ENCODE peak calls at places on chromosome 12, in four cellular contexts. D, V, A and Q are unnamed samples.

GRCh38 chr12:5535531-5535930 is 103.6 kb downstream of the NTF3 start:
- DNase-seq in D (no peak), V (no peak), A (no peak), Q (no peak)

GRCh38 chr12:68837215-68837614 is 29.2 kb downstream of the MDM2 start:
- DNase-seq in D (no peak), V (no peak), A (no peak), Q (no peak)

GRCh38 chr12:55982319-55982936 is 8.6 kb downstream of the RAB5B start:
- DNase-seq in D (no peak), V (no peak), A (no peak), Q (no peak)

GRCh38 chr12:22527999-22528398 is 16.3 kb downstream of the C2CD5 start:
- DNase-seq in D (no peak), V (no peak), A (no peak), Q (no peak)

GRCh38 chr12:49367381-49368239 is at the start of gene SPATS2:
- DNase-seq in D (no peak), V (no peak), A (no peak), Q (no peak)

GRCh38 chr12:4441355-4442330 is 4.0 kb downstream of the FGF6 start:
- DNase-seq in D (no peak), V (no peak), A (no peak), Q (no peak)

GRCh38 chr12:5437657-5438056 is 5.7 kb downstream of the NTF3 start:
- DNase-seq in D (no peak), V (no peak), A (no peak), Q (no peak)

GRCh38 chr12:56684745-56685369 is 3.2 kb downstream of the PTGES3 start:
- DNase-seq in D (no peak), V (no peak), A (no peak), Q (no peak)

GRCh38 chr12:109706747-109707469 is 6.7 kb upstream of the FAM222A start:
- DNase-seq in D (no peak), V (no peak), A (peak; percentile 94), Q (no peak)

GRCh38 chr12:25121916-25122315 is 73.0 kb downstream of the DNAI7 start:
- DNase-seq in D (no peak), V (no peak), A (no peak), Q (no peak)

GRCh38 chr12:68113644-68114043 is 45.9 kb downstream of the IFNG start:
- DNase-seq in D (peak; percentile 22), V (peak; percentile 18), A (no peak), Q (no peak)

GRCh38 chr12:12228402-12228801 is 38.4 kb downstream of the LRP6 start:
- DNase-seq in D (no peak), V (no peak), A (no peak), Q (no peak)

GRCh38 chr12:62158416-62159360 is 101.5 kb upstream of the USP15 start:
- DNase-seq in D (no peak), V (no peak), A (no peak), Q (no peak)

GRCh38 chr12:77925536-77926108 is 94.9 kb downstream of the NAV3 start:
- DNase-seq in D (peak; percentile 95), V (peak; percentile 9), A (peak; percentile 78), Q (peak; percentile 89)

GRCh38 chr12:132662901-132663755 is 24.0 kb downstream of the POLE start:
- DNase-seq in D (no peak), V (no peak), A (no peak), Q (no peak)

GRCh38 chr12:69338120-69338859 is 9.9 kb upstream of the LYZ start:
- DNase-seq in D (no peak), V (no peak), A (peak; percentile 77), Q (no peak)

GRCh38 chr12:105164068-105164467 is 56.5 kb downstream of the WASHC4 start:
- DNase-seq in D (no peak), V (no peak), A (no peak), Q (no peak)

GRCh38 chr12:565589-566105 is 97.6 kb downstream of the NINJ2 start:
- DNase-seq in D (no peak), V (no peak), A (no peak), Q (no peak)

GRCh38 chr12:98820005-98820404 is 174.9 kb downstream of the APAF1 start:
- DNase-seq in D (no peak), V (no peak), A (no peak), Q (no peak)

GRCh38 chr12:131530427-131530826 is 180.5 kb upstream of the SFSWAP start:
- DNase-seq in D (no peak), V (no peak), A (no peak), Q (no peak)

GRCh38 chr12:125561-125960 is 59.0 kb downstream of the IQSEC3 start:
- DNase-seq in D (no peak), V (no peak), A (no peak), Q (no peak)

GRCh38 chr12:131438874-131439273 is 272.0 kb upstream of the SFSWAP start:
- DNase-seq in D (no peak), V (peak; percentile 23), A (peak; percentile 3), Q (no peak)

GRCh38 chr12:15837141-15837781 is 44.9 kb upstream of the STRAP start:
- DNase-seq in D (no peak), V (no peak), A (no peak), Q (no peak)

GRCh38 chr12:10097521-10097920 is 1.3 kb downstream of the CLEC1A start:
- DNase-seq in D (no peak), V (no peak), A (no peak), Q (no peak)

GRCh38 chr12:95203477-95203843 is 13.8 kb downstream of the FGD6 start:
- DNase-seq in D (no peak), V (no peak), A (no peak), Q (no peak)

GRCh38 chr12:49796606-49797451 is 31.4 kb downstream of the NCKAP5L start:
- DNase-seq in D (no peak), V (no peak), A (no peak), Q (no peak)

GRCh38 chr12:81679614-81680013 is 79.5 kb downstream of the PPFIA2 start:
- DNase-seq in D (no peak), V (no peak), A (no peak), Q (no peak)

GRCh38 chr12:122079532-122080081 is 1.1 kb downstream of the MLXIP start:
- DNase-seq in D (no peak), V (no peak), A (no peak), Q (no peak)

GRCh38 chr12:89439946-89440345 is 84.7 kb downstream of the GALNT4 start:
- DNase-seq in D (no peak), V (no peak), A (no peak), Q (no peak)

GRCh38 chr12:66537866-66538265 is 141.0 kb downstream of the GRIP1 start:
- DNase-seq in D (no peak), V (no peak), A (no peak), Q (no peak)

GRCh38 chr12:25670076-25671055 is 117.3 kb upstream of the LMNTD1 start:
- DNase-seq in D (no peak), V (no peak), A (no peak), Q (no peak)

GRCh38 chr12:21613931-21614330 is 9.3 kb upstream of the GYS2 start:
- DNase-seq in D (no peak), V (no peak), A (no peak), Q (no peak)

DNA sequence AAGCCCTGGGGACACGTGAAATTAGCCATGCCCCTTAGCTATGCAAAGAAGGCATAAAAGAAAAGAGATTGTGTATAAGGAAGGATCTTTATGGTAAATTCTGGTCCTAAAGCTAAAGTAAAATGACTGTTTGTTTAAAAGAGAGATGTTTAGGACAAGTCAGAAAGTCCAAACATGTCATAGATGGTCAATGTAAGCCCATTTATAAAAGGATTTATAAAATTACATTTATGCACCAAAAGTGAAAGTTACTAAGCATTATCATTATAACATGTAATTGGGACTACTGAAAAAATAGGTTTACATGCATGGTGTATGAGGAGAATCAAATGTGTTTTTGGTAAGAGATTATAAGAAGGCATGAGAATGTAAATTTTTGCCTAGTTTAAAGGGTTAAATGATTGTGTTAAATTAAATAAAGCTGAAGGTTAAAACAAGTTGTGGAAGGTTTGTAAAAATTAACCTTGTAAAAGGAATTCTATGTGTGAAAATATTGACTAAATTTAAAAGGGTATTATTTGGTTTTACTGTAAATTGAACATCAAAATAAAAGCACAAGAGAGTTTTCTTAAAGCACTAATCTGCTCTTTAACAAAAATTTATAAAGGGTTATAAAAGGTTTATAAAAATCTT is 50.4 kb upstream of the TSPAN8 start:
- DNase-seq in D (peak; percentile 7), V (no peak), A (no peak), Q (no peak)
- TF ChIP-seq TCF7L2 in D (no peak), V (no peak), A (no peak), Q (no peak)

GRCh38 chr12:46367351-46368029 is 5.1 kb downstream of the SLC38A2 start:
- DNase-seq in D (no peak), V (no peak), A (no peak), Q (no peak)

GRCh38 chr12:46366771-46367170 is 5.8 kb downstream of the SLC38A2 start:
- DNase-seq in D (no peak), V (no peak), A (no peak), Q (no peak)

GRCh38 chr12:46368684-46369083 is 3.9 kb downstream of the SLC38A2 start:
- DNase-seq in D (no peak), V (no peak), A (no peak), Q (no peak)

GRCh38 chr12:46369095-46369473 is 3.5 kb downstream of the SLC38A2 start:
- DNase-seq in D (no peak), V (no peak), A (no peak), Q (no peak)

GRCh38 chr12:46368138-46368537 is 4.4 kb downstream of the SLC38A2 start:
- DNase-seq in D (no peak), V (no peak), A (peak; percentile 73), Q (no peak)
- H3K4me1 ChIP-seq in D (peaks cover 62% of the 10 kb centered on the region), V (peaks cover 46% of the 10 kb centered on the region), A (peaks cover 62% of the 10 kb centered on the region), Q (peaks cover 66% of the 10 kb centered on the region)

GRCh38 chr12:53664191-53664590 is 11.7 kb downstream of the ATP5MC2 start:
- DNase-seq in D (no peak), V (no peak), A (no peak), Q (no peak)

GRCh38 chr12:53660064-53660463 is 15.8 kb downstream of the ATP5MC2 start:
- DNase-seq in D (no peak), V (no peak), A (no peak), Q (no peak)

GRCh38 chr12:53659011-53659551 is 16.8 kb downstream of the ATP5MC2 start:
- DNase-seq in D (peak; percentile 45), V (no peak), A (peak; percentile 96), Q (peak; percentile 38)

GRCh38 chr12:53657041-53657440 is 18.8 kb downstream of the ATP5MC2 start:
- DNase-seq in D (no peak), V (no peak), A (peak; percentile 28), Q (no peak)

GRCh38 chr12:53659609-53660008 is 16.3 kb downstream of the ATP5MC2 start:
- DNase-seq in D (no peak), V (no peak), A (no peak), Q (no peak)
- H3K27ac ChIP-seq in D (peak overlapping the region; percentile 78), V (no peak overlapping the region), A (peak overlapping the region; percentile 96), Q (peak overlapping the region; percentile 99)

DNA sequence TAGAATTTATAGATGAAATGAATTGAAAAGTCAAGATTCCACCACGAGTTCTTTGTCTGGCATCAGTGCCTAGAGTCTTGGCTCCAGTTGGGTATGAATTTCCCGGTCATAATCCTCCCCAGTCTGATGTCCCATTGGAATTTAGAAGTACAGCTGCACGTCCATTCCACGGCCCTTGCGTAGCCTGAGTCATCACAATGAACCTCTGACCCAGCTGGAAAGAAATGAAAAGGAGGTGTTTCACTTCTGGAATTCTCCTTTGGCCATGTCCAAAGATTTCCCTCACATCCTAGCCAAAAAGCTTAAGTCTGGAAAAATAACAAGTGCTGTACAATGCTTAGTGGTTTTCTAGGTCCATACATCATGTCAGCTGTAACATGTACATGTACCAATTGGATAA is 122.7 kb downstream of the KICS2 start:
- DNase-seq in D (peak; percentile 27), V (no peak), A (no peak), Q (no peak)
- TF ChIP-seq TCF7L2 in D (no peak), V (no peak), A (no peak), Q (no peak)